ENCODE peak calls at places on chromosome 19, in seven cellular contexts. Q is lung microvascular endothelial cell; B is activated naive CD4-positive, alpha-beta T cell; G is stimulated activated CD4-positive, alpha-beta T cell treated with anti-CD3 and anti-CD28 coated beads, Interleukin-15, amount 100 ng/mL, for 1 hour; W is activated gamma-delta T cell treated with anti-CD3 and anti-CD28 coated beads, Interleukin-2, amount 50 U/mL, for 16 hours; K is A172; E is GM23248. M is an unnamed sample.

GRCh38 chr19:46913852-46914430 is 53.1 kb downstream of the ARHGAP35 start:
- DNase-seq in Q (peak), B (no peak), G (no peak), W (no peak), K (peak), E (peak), M (no peak)

GRCh38 chr19:15113245-15114152 is 6.3 kb downstream of the SYDE1 start:
- DNase-seq in Q (no peak), B (no peak), G (no peak), W (no peak), K (no peak), E (no peak), M (no peak)

GRCh38 chr19:3479819-3480215 is 508 bp downstream of the SMIM24 start:
- DNase-seq in Q (no peak), B (peak), G (no peak), W (no peak), K (no peak), E (peak), M (no peak)

GRCh38 chr19:44113784-44114390 is 688 bp downstream of the ZNF225 start:
- DNase-seq in Q (no peak), B (peak), G (no peak), W (no peak), K (peak), E (peak), M (no peak)

GRCh38 chr19:15466851-15467733 is 2.7 kb upstream of the RASAL3 start:
- DNase-seq in Q (peak), B (no peak), G (peak), W (no peak), K (peak), E (peak), M (peak)

GRCh38 chr19:46378268-46378667 is 31.4 kb downstream of the PPP5C start:
- DNase-seq in Q (peak), B (no peak), G (no peak), W (no peak), K (peak), E (peak), M (no peak)

GRCh38 chr19:16425019-16425418 is 46.8 kb downstream of the EPS15L1 start:
- DNase-seq in Q (no peak), B (no peak), G (no peak), W (no peak), K (no peak), E (no peak), M (no peak)

GRCh38 chr19:7863157-7863970 is 10.8 kb downstream of the PRR36 start:
- DNase-seq in Q (no peak), B (no peak), G (no peak), W (no peak), K (no peak), E (no peak), M (no peak)

GRCh38 chr19:32188921-32189320 is 156.5 kb upstream of the ZNF507 start:
- DNase-seq in Q (no peak), B (no peak), G (no peak), W (no peak), K (no peak), E (no peak), M (no peak)

GRCh38 chr19:14110650-14111049 is 6.9 kb downstream of the PRKACA start:
- DNase-seq in Q (no peak), B (no peak), G (no peak), W (no peak), K (no peak), E (no peak), M (no peak)

GRCh38 chr19:47019431-47020041 is at the start of gene NPAS1:
- DNase-seq in Q (no peak), B (no peak), G (no peak), W (no peak), K (no peak), E (peak), M (no peak)

GRCh38 chr19:1860133-1860775 is 3.1 kb downstream of the KLF16 start:
- DNase-seq in Q (peak), B (peak), G (no peak), W (no peak), K (no peak), E (peak), M (no peak)

GRCh38 chr19:14333101-14333871 is 48.0 kb upstream of the ADGRE5 start:
- DNase-seq in Q (no peak), B (no peak), G (no peak), W (no peak), K (peak), E (peak), M (no peak)

GRCh38 chr19:15869109-15869555 is 28.7 kb downstream of the CYP4F2 start:
- DNase-seq in Q (peak), B (no peak), G (peak), W (peak), K (peak), E (peak), M (no peak)

GRCh38 chr19:50334741-50335421 is 5.7 kb upstream of the KCNC3 start:
- DNase-seq in Q (no peak), B (no peak), G (no peak), W (no peak), K (no peak), E (no peak), M (no peak)

GRCh38 chr19:3968556-3969434 is 2.1 kb downstream of the DAPK3 start:
- DNase-seq in Q (peak), B (no peak), G (no peak), W (no peak), K (peak), E (peak), M (no peak)

GRCh38 chr19:33396701-33397535 is 23.4 kb downstream of the CEBPG start:
- DNase-seq in Q (no peak), B (no peak), G (no peak), W (no peak), K (no peak), E (no peak), M (no peak)

GRCh38 chr19:13008926-13009787 is 13.9 kb downstream of the NFIX start:
- DNase-seq in Q (no peak), B (no peak), G (no peak), W (no peak), K (peak), E (peak), M (no peak)

GRCh38 chr19:47505506-47505905 is 9.4 kb downstream of the NAPA start:
- DNase-seq in Q (no peak), B (no peak), G (no peak), W (no peak), K (no peak), E (no peak), M (no peak)